ENCODE peak calls at places on chromosomes 1 and 21, in nine cellular contexts. One of them, this sample, is unnamed.

GRCh38 chr1:94790670-94791069 is 29.5 kb upstream of the SLC44A3 start:
- DNase-seq in aorta: no peak
- DNase-seq in stimulated activated CD4-positive, alpha-beta T cell treated with anti-CD3 and anti-CD28 coated beads, Interleukin-2, amount 100 ng/mL, for 24 hours: no peak
- DNase-seq in H9: no peak
- DNase-seq in stromal cell of bone marrow: no peak
- DNase-seq in naive B cell: no peak
- DNase-seq in fibroblast of the aortic adventitia: no peak
- DNase-seq in C1 segment of cervical spinal cord: no peak
- DNase-seq in anterior cingulate cortex: no peak
- DNase-seq in this sample: no peak

GRCh38 chr1:15137807-15138206 is 15.7 kb upstream of the TMEM51 start:
- DNase-seq in aorta: peak; percentile 55
- DNase-seq in stimulated activated CD4-positive, alpha-beta T cell treated with anti-CD3 and anti-CD28 coated beads, Interleukin-2, amount 100 ng/mL, for 24 hours: no peak
- DNase-seq in H9: no peak
- DNase-seq in stromal cell of bone marrow: no peak
- DNase-seq in naive B cell: no peak
- DNase-seq in fibroblast of the aortic adventitia: no peak
- DNase-seq in C1 segment of cervical spinal cord: no peak
- DNase-seq in anterior cingulate cortex: no peak
- DNase-seq in this sample: no peak

GRCh38 chr1:212341090-212341489 is 55.9 kb downstream of the PPP2R5A start:
- DNase-seq in aorta: no peak
- DNase-seq in stimulated activated CD4-positive, alpha-beta T cell treated with anti-CD3 and anti-CD28 coated beads, Interleukin-2, amount 100 ng/mL, for 24 hours: no peak
- DNase-seq in H9: no peak
- DNase-seq in stromal cell of bone marrow: no peak
- DNase-seq in naive B cell: no peak
- DNase-seq in fibroblast of the aortic adventitia: no peak
- DNase-seq in C1 segment of cervical spinal cord: no peak
- DNase-seq in anterior cingulate cortex: no peak
- DNase-seq in this sample: no peak

GRCh38 chr1:56897150-56898004 is 42.8 kb downstream of the C8A start:
- DNase-seq in aorta: no peak
- DNase-seq in stimulated activated CD4-positive, alpha-beta T cell treated with anti-CD3 and anti-CD28 coated beads, Interleukin-2, amount 100 ng/mL, for 24 hours: no peak
- DNase-seq in H9: no peak
- DNase-seq in stromal cell of bone marrow: peak; percentile 57
- DNase-seq in naive B cell: no peak
- DNase-seq in fibroblast of the aortic adventitia: peak; percentile 92
- DNase-seq in C1 segment of cervical spinal cord: no peak
- DNase-seq in anterior cingulate cortex: no peak
- DNase-seq in this sample: no peak

GRCh38 chr1:229924639-229925038 is 142.4 kb upstream of the GALNT2 start:
- DNase-seq in aorta: no peak
- DNase-seq in stimulated activated CD4-positive, alpha-beta T cell treated with anti-CD3 and anti-CD28 coated beads, Interleukin-2, amount 100 ng/mL, for 24 hours: no peak
- DNase-seq in H9: no peak
- DNase-seq in stromal cell of bone marrow: no peak
- DNase-seq in naive B cell: no peak
- DNase-seq in fibroblast of the aortic adventitia: no peak
- DNase-seq in C1 segment of cervical spinal cord: no peak
- DNase-seq in anterior cingulate cortex: no peak
- DNase-seq in this sample: no peak

GRCh38 chr1:234120327-234120944 is 216.0 kb downstream of the SLC35F3 start:
- DNase-seq in aorta: no peak
- DNase-seq in stimulated activated CD4-positive, alpha-beta T cell treated with anti-CD3 and anti-CD28 coated beads, Interleukin-2, amount 100 ng/mL, for 24 hours: no peak
- DNase-seq in H9: no peak
- DNase-seq in stromal cell of bone marrow: no peak
- DNase-seq in naive B cell: no peak
- DNase-seq in fibroblast of the aortic adventitia: no peak
- DNase-seq in C1 segment of cervical spinal cord: no peak
- DNase-seq in anterior cingulate cortex: no peak
- DNase-seq in this sample: no peak

GRCh38 chr1:220818421-220819173 is 31.9 kb downstream of the MTARC1 start:
- DNase-seq in aorta: no peak
- DNase-seq in stimulated activated CD4-positive, alpha-beta T cell treated with anti-CD3 and anti-CD28 coated beads, Interleukin-2, amount 100 ng/mL, for 24 hours: no peak
- DNase-seq in H9: peak; percentile 80
- DNase-seq in stromal cell of bone marrow: peak; percentile 81
- DNase-seq in naive B cell: no peak
- DNase-seq in fibroblast of the aortic adventitia: peak; percentile 93
- DNase-seq in C1 segment of cervical spinal cord: no peak
- DNase-seq in anterior cingulate cortex: no peak
- DNase-seq in this sample: peak; percentile 93

GRCh38 chr21:44723177-44724131 is 12.1 kb upstream of the TSPEAR start:
- DNase-seq in aorta: no peak
- DNase-seq in stimulated activated CD4-positive, alpha-beta T cell treated with anti-CD3 and anti-CD28 coated beads, Interleukin-2, amount 100 ng/mL, for 24 hours: no peak
- DNase-seq in H9: peak; percentile 51
- DNase-seq in stromal cell of bone marrow: no peak
- DNase-seq in naive B cell: no peak
- DNase-seq in fibroblast of the aortic adventitia: no peak
- DNase-seq in C1 segment of cervical spinal cord: no peak
- DNase-seq in anterior cingulate cortex: no peak
- DNase-seq in this sample: no peak

GRCh38 chr1:10691740-10692125 is 104.7 kb downstream of the CASZ1 start:
- DNase-seq in aorta: no peak
- DNase-seq in stimulated activated CD4-positive, alpha-beta T cell treated with anti-CD3 and anti-CD28 coated beads, Interleukin-2, amount 100 ng/mL, for 24 hours: no peak
- DNase-seq in H9: no peak
- DNase-seq in stromal cell of bone marrow: no peak
- DNase-seq in naive B cell: no peak
- DNase-seq in fibroblast of the aortic adventitia: no peak
- DNase-seq in C1 segment of cervical spinal cord: no peak
- DNase-seq in anterior cingulate cortex: no peak
- DNase-seq in this sample: no peak

GRCh38 chr1:12518956-12519707 is 98.9 kb downstream of the DHRS3 start:
- DNase-seq in aorta: peak; percentile 83
- DNase-seq in stimulated activated CD4-positive, alpha-beta T cell treated with anti-CD3 and anti-CD28 coated beads, Interleukin-2, amount 100 ng/mL, for 24 hours: peak; percentile 59
- DNase-seq in H9: no peak
- DNase-seq in stromal cell of bone marrow: no peak
- DNase-seq in naive B cell: no peak
- DNase-seq in fibroblast of the aortic adventitia: peak; percentile 81
- DNase-seq in C1 segment of cervical spinal cord: no peak
- DNase-seq in anterior cingulate cortex: no peak
- DNase-seq in this sample: peak; percentile 81

GRCh38 chr1:238252033-238252802 is 361.5 kb upstream of the ZP4 start:
- DNase-seq in aorta: peak; percentile 50
- DNase-seq in stimulated activated CD4-positive, alpha-beta T cell treated with anti-CD3 and anti-CD28 coated beads, Interleukin-2, amount 100 ng/mL, for 24 hours: peak; percentile 32
- DNase-seq in H9: peak; percentile 86
- DNase-seq in stromal cell of bone marrow: peak; percentile 48
- DNase-seq in naive B cell: no peak
- DNase-seq in fibroblast of the aortic adventitia: peak; percentile 52
- DNase-seq in C1 segment of cervical spinal cord: peak; percentile 9
- DNase-seq in anterior cingulate cortex: peak; percentile 2
- DNase-seq in this sample: no peak

GRCh38 chr1:30695481-30695880 is 27.9 kb downstream of the MATN1 start:
- DNase-seq in aorta: peak; percentile 79
- DNase-seq in stimulated activated CD4-positive, alpha-beta T cell treated with anti-CD3 and anti-CD28 coated beads, Interleukin-2, amount 100 ng/mL, for 24 hours: no peak
- DNase-seq in H9: no peak
- DNase-seq in stromal cell of bone marrow: peak; percentile 69
- DNase-seq in naive B cell: no peak
- DNase-seq in fibroblast of the aortic adventitia: peak; percentile 83
- DNase-seq in C1 segment of cervical spinal cord: no peak
- DNase-seq in anterior cingulate cortex: no peak
- DNase-seq in this sample: peak; percentile 38

GRCh38 chr1:147626739-147627138 is 43.6 kb downstream of the ACP6 start:
- DNase-seq in aorta: no peak
- DNase-seq in stimulated activated CD4-positive, alpha-beta T cell treated with anti-CD3 and anti-CD28 coated beads, Interleukin-2, amount 100 ng/mL, for 24 hours: no peak
- DNase-seq in H9: no peak
- DNase-seq in stromal cell of bone marrow: no peak
- DNase-seq in naive B cell: no peak
- DNase-seq in fibroblast of the aortic adventitia: no peak
- DNase-seq in C1 segment of cervical spinal cord: no peak
- DNase-seq in anterior cingulate cortex: no peak
- DNase-seq in this sample: no peak

GRCh38 chr1:29245876-29246275 is 9.6 kb downstream of the PTPRU start:
- DNase-seq in aorta: no peak
- DNase-seq in stimulated activated CD4-positive, alpha-beta T cell treated with anti-CD3 and anti-CD28 coated beads, Interleukin-2, amount 100 ng/mL, for 24 hours: no peak
- DNase-seq in H9: no peak
- DNase-seq in stromal cell of bone marrow: no peak
- DNase-seq in naive B cell: no peak
- DNase-seq in fibroblast of the aortic adventitia: peak; percentile 52
- DNase-seq in C1 segment of cervical spinal cord: no peak
- DNase-seq in anterior cingulate cortex: no peak
- DNase-seq in this sample: no peak

GRCh38 chr1:43908858-43909257 is 24.7 kb upstream of the ARTN start:
- DNase-seq in aorta: no peak
- DNase-seq in stimulated activated CD4-positive, alpha-beta T cell treated with anti-CD3 and anti-CD28 coated beads, Interleukin-2, amount 100 ng/mL, for 24 hours: no peak
- DNase-seq in H9: no peak
- DNase-seq in stromal cell of bone marrow: no peak
- DNase-seq in naive B cell: no peak
- DNase-seq in fibroblast of the aortic adventitia: no peak
- DNase-seq in C1 segment of cervical spinal cord: no peak
- DNase-seq in anterior cingulate cortex: no peak
- DNase-seq in this sample: no peak

GRCh38 chr1:95353185-95353584 is 119.2 kb downstream of the RWDD3 start:
- DNase-seq in aorta: no peak
- DNase-seq in stimulated activated CD4-positive, alpha-beta T cell treated with anti-CD3 and anti-CD28 coated beads, Interleukin-2, amount 100 ng/mL, for 24 hours: no peak
- DNase-seq in H9: no peak
- DNase-seq in stromal cell of bone marrow: no peak
- DNase-seq in naive B cell: no peak
- DNase-seq in fibroblast of the aortic adventitia: no peak
- DNase-seq in C1 segment of cervical spinal cord: no peak
- DNase-seq in anterior cingulate cortex: no peak
- DNase-seq in this sample: no peak

GRCh38 chr1:5938068-5938740 is 54.0 kb downstream of the NPHP4 start:
- DNase-seq in aorta: no peak
- DNase-seq in stimulated activated CD4-positive, alpha-beta T cell treated with anti-CD3 and anti-CD28 coated beads, Interleukin-2, amount 100 ng/mL, for 24 hours: no peak
- DNase-seq in H9: peak; percentile 20
- DNase-seq in stromal cell of bone marrow: peak; percentile 52
- DNase-seq in naive B cell: no peak
- DNase-seq in fibroblast of the aortic adventitia: no peak
- DNase-seq in C1 segment of cervical spinal cord: no peak
- DNase-seq in anterior cingulate cortex: no peak
- DNase-seq in this sample: peak; percentile 58

GRCh38 chr1:51863384-51863783 is 15.1 kb downstream of the NRDC start:
- DNase-seq in aorta: no peak
- DNase-seq in stimulated activated CD4-positive, alpha-beta T cell treated with anti-CD3 and anti-CD28 coated beads, Interleukin-2, amount 100 ng/mL, for 24 hours: no peak
- DNase-seq in H9: no peak
- DNase-seq in stromal cell of bone marrow: no peak
- DNase-seq in naive B cell: peak; percentile 68
- DNase-seq in fibroblast of the aortic adventitia: no peak
- DNase-seq in C1 segment of cervical spinal cord: no peak
- DNase-seq in anterior cingulate cortex: no peak
- DNase-seq in this sample: no peak

GRCh38 chr1:115456441-115456961 is 118.5 kb upstream of the NGF start:
- DNase-seq in aorta: no peak
- DNase-seq in stimulated activated CD4-positive, alpha-beta T cell treated with anti-CD3 and anti-CD28 coated beads, Interleukin-2, amount 100 ng/mL, for 24 hours: no peak
- DNase-seq in H9: no peak
- DNase-seq in stromal cell of bone marrow: no peak
- DNase-seq in naive B cell: no peak
- DNase-seq in fibroblast of the aortic adventitia: no peak
- DNase-seq in C1 segment of cervical spinal cord: no peak
- DNase-seq in anterior cingulate cortex: no peak
- DNase-seq in this sample: peak; percentile 51

GRCh38 chr1:94193128-94193527 is 44.3 kb downstream of the ARHGAP29 start:
- DNase-seq in aorta: no peak
- DNase-seq in stimulated activated CD4-positive, alpha-beta T cell treated with anti-CD3 and anti-CD28 coated beads, Interleukin-2, amount 100 ng/mL, for 24 hours: no peak
- DNase-seq in H9: no peak
- DNase-seq in stromal cell of bone marrow: no peak
- DNase-seq in naive B cell: no peak
- DNase-seq in fibroblast of the aortic adventitia: no peak
- DNase-seq in C1 segment of cervical spinal cord: no peak
- DNase-seq in anterior cingulate cortex: no peak
- DNase-seq in this sample: no peak

GRCh38 chr1:76901158-76901767 is 34.0 kb downstream of the ST6GALNAC5 start:
- DNase-seq in aorta: no peak
- DNase-seq in stimulated activated CD4-positive, alpha-beta T cell treated with anti-CD3 and anti-CD28 coated beads, Interleukin-2, amount 100 ng/mL, for 24 hours: peak; percentile 37
- DNase-seq in H9: peak; percentile 62
- DNase-seq in stromal cell of bone marrow: peak; percentile 42
- DNase-seq in naive B cell: no peak
- DNase-seq in fibroblast of the aortic adventitia: peak; percentile 60
- DNase-seq in C1 segment of cervical spinal cord: no peak
- DNase-seq in anterior cingulate cortex: no peak
- DNase-seq in this sample: no peak